ENCODE peak calls at places on chromosomes 4 and X, in eight cellular contexts. M is fibroblast of mammary gland, N is SK-N-SH, A is iris pigment epithelial cell, G is bronchial epithelial cell, S is fibroblast of the aortic adventitia, P is fibroblast of pulmonary artery, Q is left colon. U is an unnamed sample.

GRCh38 chr4:658031-658667 is 15.9 kb downstream of the ATP5ME start:
- DNase-seq in M (no peak), N (no peak), A (no peak), G (no peak), S (no peak), P (no peak), Q (no peak), U (no peak)

GRCh38 chrX:153657161-153657560 is 10.2 kb downstream of the DUSP9 start:
- DNase-seq in M (no peak), N (no peak), A (no peak), G (no peak), S (no peak), P (no peak), Q (no peak), U (no peak)

GRCh38 chr4:77240469-77241066 is 83.6 kb downstream of the CCNG2 start:
- DNase-seq in M (peak), N (peak), A (peak), G (peak), S (peak), P (peak), Q (peak), U (peak)

GRCh38 chrX:18424482-18425198 is 768 bp upstream of the CDKL5 start:
- DNase-seq in M (peak), N (peak), A (peak), G (peak), S (peak), P (peak), Q (peak), U (peak)

GRCh38 chr4:15906024-15906443 is 32.5 kb downstream of the FGFBP1 start:
- DNase-seq in M (no peak), N (no peak), A (peak), G (peak), S (no peak), P (peak), Q (peak), U (no peak)

GRCh38 chr4:85726555-85726954 is 251.6 kb downstream of the ARHGAP24 start:
- DNase-seq in M (no peak), N (no peak), A (no peak), G (no peak), S (no peak), P (no peak), Q (no peak), U (no peak)

GRCh38 chr4:40940317-40940720 is 190.6 kb downstream of the NSUN7 start:
- DNase-seq in M (peak), N (no peak), A (no peak), G (no peak), S (peak), P (peak), Q (peak), U (peak)

GRCh38 chr4:136097676-136098075 is 1434.6 kb downstream of the PCDH18 start:
- DNase-seq in M (no peak), N (no peak), A (no peak), G (no peak), S (no peak), P (no peak), Q (no peak), U (no peak)

GRCh38 chr4:40563401-40563800 is 66.3 kb downstream of the RBM47 start:
- DNase-seq in M (no peak), N (no peak), A (no peak), G (no peak), S (no peak), P (no peak), Q (no peak), U (peak)

GRCh38 chrX:93868289-93868985 is 194.4 kb downstream of the FAM133A start:
- DNase-seq in M (no peak), N (no peak), A (no peak), G (no peak), S (no peak), P (peak), Q (no peak), U (no peak)

GRCh38 chr4:53777244-53777984 is 186.1 kb upstream of the LNX1 start:
- DNase-seq in M (peak), N (no peak), A (peak), G (peak), S (peak), P (peak), Q (no peak), U (peak)

GRCh38 chr4:519203-519651 is 20.2 kb downstream of the PIGG start:
- DNase-seq in M (no peak), N (no peak), A (no peak), G (peak), S (no peak), P (no peak), Q (no peak), U (no peak)

GRCh38 chr4:166499820-166500219 is 626.8 kb downstream of the TLL1 start:
- DNase-seq in M (no peak), N (no peak), A (no peak), G (no peak), S (no peak), P (peak), Q (no peak), U (no peak)

GRCh38 chr4:71261633-71262121 is 77.1 kb upstream of the SLC4A4 start:
- DNase-seq in M (no peak), N (no peak), A (no peak), G (no peak), S (no peak), P (no peak), Q (no peak), U (no peak)

GRCh38 chr4:74223098-74223497 is 65.2 kb downstream of the MTHFD2L start:
- DNase-seq in M (no peak), N (no peak), A (no peak), G (no peak), S (no peak), P (no peak), Q (no peak), U (no peak)

GRCh38 chr4:27506401-27506800 is 645.8 kb downstream of the STIM2 start:
- DNase-seq in M (no peak), N (no peak), A (no peak), G (no peak), S (no peak), P (no peak), Q (no peak), U (no peak)

GRCh38 chr4:118911162-118911791 is 22.6 kb downstream of the SYNPO2 start:
- DNase-seq in M (peak), N (no peak), A (peak), G (peak), S (peak), P (peak), Q (no peak), U (no peak)

GRCh38 chr4:25797136-25797535 is 65.7 kb downstream of the SEL1L3 start:
- DNase-seq in M (no peak), N (no peak), A (no peak), G (no peak), S (no peak), P (no peak), Q (no peak), U (no peak)

GRCh38 chr4:1074077-1074476 is 39.3 kb downstream of the RNF212 start:
- DNase-seq in M (no peak), N (no peak), A (no peak), G (no peak), S (no peak), P (no peak), Q (no peak), U (no peak)

GRCh38 chrX:14359316-14359715 is 170.0 kb upstream of the GLRA2 start:
- DNase-seq in M (no peak), N (no peak), A (no peak), G (peak), S (no peak), P (no peak), Q (no peak), U (no peak)

GRCh38 chr4:73620115-73620792 is at the start of gene RASSF6:
- DNase-seq in M (no peak), N (no peak), A (no peak), G (peak), S (no peak), P (no peak), Q (peak), U (peak)

GRCh38 chr4:38190717-38191178 is 230.6 kb downstream of the PTTG2 start:
- DNase-seq in M (peak), N (peak), A (peak), G (no peak), S (peak), P (peak), Q (no peak), U (peak)

GRCh38 chr4:62457356-62457755 is 1257.2 kb downstream of the ADGRL3 start:
- DNase-seq in M (no peak), N (no peak), A (peak), G (peak), S (no peak), P (no peak), Q (no peak), U (no peak)

GRCh38 chrX:13488706-13489105 is 80.7 kb upstream of the EGFL6 start:
- DNase-seq in M (no peak), N (no peak), A (no peak), G (no peak), S (no peak), P (no peak), Q (no peak), U (no peak)

U was measured in amniotic epithelial cell.